ENCODE peak calls at places on chromosomes 4 and X, in seven cellular contexts. M is NCI-H1092 treated with DMSO at 0.1 percent for 48 hours; P is stimulated activated CD8-positive, alpha-beta memory T cell treated with anti-CD3 and anti-CD28 coated beads, Interleukin-2, amount 100 ng/mL, for 1 hour; E is fibroblast of pulmonary artery; N is endothelial cell; K is NCI-H187; W is H9. V is an unnamed sample.
A peak's percentile ranks its signal among the peaks of the same experiment; 100 is the strongest.

GRCh38 chr4:78667337-78667736 is 108.8 kb upstream of the BMP2K start:
- DNase-seq in W (no peak), M (no peak), K (no peak), P (no peak), E (no peak), N (no peak), V (no peak)

GRCh38 chr4:85084371-85085170 is 118.1 kb upstream of the WDFY3 start:
- DNase-seq in N (peak; percentile 59), K (no peak), E (peak; percentile 88), M (peak; percentile 35), W (no peak), P (no peak), V (peak; percentile 16)

GRCh38 chrX:6667048-6667768 is 132.3 kb upstream of the VCX3A start:
- DNase-seq in M (no peak), W (no peak), K (no peak), E (no peak), N (no peak), P (no peak), V (no peak)

GRCh38 chr4:17561195-17561909 is 15.6 kb upstream of the LAP3 start:
- DNase-seq in P (no peak), K (no peak), N (no peak), W (no peak), E (peak; percentile 30), M (no peak), V (no peak)

GRCh38 chr4:119525005-119525749 is 103.4 kb downstream of the PDE5A start:
- DNase-seq in K (no peak), W (no peak), N (no peak), M (no peak), E (peak; percentile 87), P (no peak), V (no peak)

GRCh38 chr4:111712093-111712677 is 433.1 kb upstream of the FAM241A start:
- DNase-seq in W (no peak), K (no peak), E (no peak), M (no peak), N (no peak), P (no peak), V (no peak)

GRCh38 chrX:115058276-115058675 is 40.9 kb upstream of the IL13RA2 start:
- DNase-seq in W (no peak), K (no peak), M (no peak), N (no peak), P (no peak), E (peak; percentile 92), V (no peak)

GRCh38 chr4:2399631-2400190 is 18.7 kb downstream of the ZFYVE28 start:
- DNase-seq in W (no peak), E (no peak), M (no peak), N (no peak), P (no peak), K (no peak), V (no peak)

GRCh38 chr4:161252520-161253141 is 911.2 kb downstream of the FSTL5 start:
- DNase-seq in P (no peak), M (peak; percentile 8), E (peak; percentile 11), N (no peak), W (no peak), K (no peak), V (no peak)

GRCh38 chr4:5361968-5362367 is 310.7 kb downstream of the STK32B start:
- DNase-seq in P (no peak), E (peak; percentile 35), N (peak; percentile 15), W (no peak), K (no peak), M (no peak), V (no peak)

GRCh38 chr4:111540661-111541060 is 604.6 kb upstream of the FAM241A start:
- DNase-seq in M (no peak), P (no peak), K (no peak), E (no peak), W (no peak), N (no peak), V (no peak)

GRCh38 chrX:10932842-10933440 is 178.2 kb upstream of the HCCS start:
- DNase-seq in W (no peak), E (no peak), N (no peak), M (no peak), K (no peak), P (no peak), V (no peak)

GRCh38 chrX:11533211-11533651 is 132.5 kb downstream of the ARHGAP6 start:
- DNase-seq in W (no peak), P (no peak), N (no peak), E (peak; percentile 85), K (no peak), M (peak; percentile 91), V (no peak)

GRCh38 chr4:102789317-102789717 is 28.5 kb upstream of the MANBA start:
- DNase-seq in W (no peak), E (peak; percentile 88), M (no peak), P (no peak), N (no peak), K (no peak), V (no peak)

GRCh38 chrX:102672876-102673275 is 21.6 kb downstream of the GPRASP1 start:
- DNase-seq in N (no peak), K (no peak), P (no peak), E (peak; percentile 62), M (no peak), W (no peak), V (no peak)

GRCh38 chr4:103306870-103307345 is 108.8 kb upstream of the CENPE start:
- DNase-seq in K (no peak), N (no peak), E (peak; percentile 6), P (no peak), M (no peak), W (peak; percentile 56), V (peak; percentile 44)

GRCh38 chr4:187544461-187545053 is 451.0 kb upstream of the ZFP42 start:
- DNase-seq in K (no peak), P (no peak), M (no peak), E (no peak), W (no peak), N (no peak), V (no peak)

GRCh38 chr4:8579526-8580320 is 469 bp upstream of the GPR78 start:
- DNase-seq in E (no peak), M (no peak), P (no peak), N (no peak), W (no peak), K (no peak), V (no peak)

GRCh38 chrX:135112096-135112729 is 8.1 kb downstream of the ETDB start:
- DNase-seq in P (no peak), M (no peak), W (peak; percentile 49), E (peak; percentile 53), K (no peak), N (peak; percentile 51), V (no peak)

GRCh38 chrX:152941328-152942111 is 43.7 kb downstream of the ZNF185 start:
- DNase-seq in N (peak; percentile 90), K (peak; percentile 92), M (peak; percentile 94), W (peak; percentile 89), E (peak; percentile 92), P (peak; percentile 75), V (peak; percentile 87)

GRCh38 chrX:68415289-68415688 is 18.0 kb downstream of the OPHN1 start:
- DNase-seq in K (no peak), P (no peak), E (peak; percentile 63), M (no peak), W (no peak), N (no peak), V (no peak)

GRCh38 chr4:52554606-52555355 is 104.3 kb downstream of the USP46 start:
- DNase-seq in W (no peak), N (no peak), M (no peak), P (no peak), K (no peak), E (peak; percentile 30), V (no peak)

GRCh38 chr4:129565214-129565613 is 469.3 kb downstream of the C4orf33 start:
- DNase-seq in E (no peak), M (no peak), N (no peak), P (no peak), K (no peak), W (no peak), V (no peak)

GRCh38 chr4:73450398-73451004 is 14.5 kb downstream of the AFP start:
- DNase-seq in P (no peak), M (peak; percentile 98), K (peak; percentile 55), W (peak; percentile 35), N (no peak), E (peak; percentile 86), V (no peak)

V was measured in progenitor cell of endocrine pancreas.